ENCODE peak calls at places on chromosomes 5 and 9, in ten cellular contexts. D, M, F, I, K, H, Y, J, B and X are unnamed samples.

GRCh38 chr5:150846651-150847333 is 471 bp downstream of the IRGM start:
- DNase-seq in I (peak; percentile 36), K (peak; percentile 61), J (no peak), H (peak; percentile 93), B (peak; percentile 66), F (peak; percentile 85), M (peak; percentile 82), D (peak; percentile 75), Y (peak; percentile 13), X (no peak)

GRCh38 chr9:129283705-129284606 is 105.9 kb upstream of the IER5L start:
- DNase-seq in M (peak; percentile 2), J (no peak), F (no peak), D (peak; percentile 57), K (no peak), H (no peak), Y (no peak), I (no peak), B (no peak), X (no peak)

GRCh38 chr5:32583582-32584232 is 1.6 kb upstream of the SUB1 start:
- DNase-seq in H (no peak), B (no peak), M (no peak), K (peak; percentile 16), Y (no peak), D (no peak), F (no peak), I (no peak), J (peak; percentile 37), X (no peak)

GRCh38 chr5:36153727-36154126 is 1.8 kb downstream of the SKP2 start:
- DNase-seq in D (no peak), F (no peak), H (no peak), M (no peak), J (no peak), Y (no peak), K (no peak), B (no peak), I (no peak), X (no peak)

GRCh38 chr9:118896356-118897000 is 472.8 kb downstream of the BRINP1 start:
- DNase-seq in M (peak; percentile 2), K (no peak), Y (no peak), I (no peak), F (peak; percentile 54), J (no peak), H (no peak), D (no peak), B (no peak), X (no peak)

GRCh38 chr9:37839491-37840461 is 39.2 kb downstream of the DCAF10 start:
- DNase-seq in D (no peak), M (no peak), J (no peak), B (no peak), F (no peak), K (no peak), H (peak; percentile 12), I (no peak), Y (no peak), X (no peak)

GRCh38 chr5:170854550-170854949 is 7.3 kb upstream of the RANBP17 start:
- DNase-seq in J (no peak), K (no peak), B (no peak), D (no peak), H (no peak), I (no peak), F (no peak), M (no peak), Y (no peak), X (no peak)

GRCh38 chr5:120465281-120465961 is 1.3 kb downstream of the PRR16 start:
- DNase-seq in I (peak; percentile 18), B (no peak), J (no peak), H (peak; percentile 74), F (peak; percentile 70), M (peak; percentile 69), K (no peak), D (peak; percentile 78), Y (no peak), X (peak; percentile 16)

GRCh38 chr9:36154213-36154952 is 14.8 kb upstream of the CCIN start:
- DNase-seq in K (no peak), D (peak; percentile 81), Y (no peak), F (no peak), H (peak; percentile 84), B (no peak), M (no peak), J (no peak), I (no peak), X (no peak)

GRCh38 chr9:122228191-122228905 is 409 bp downstream of the LHX6 start:
- DNase-seq in D (no peak), I (no peak), F (peak; percentile 21), M (peak; percentile 33), J (no peak), Y (no peak), B (no peak), H (no peak), K (no peak), X (no peak)

GRCh38 chr5:130520211-130520610 is 615.9 kb downstream of the CHSY3 start:
- DNase-seq in H (peak; percentile 22), J (no peak), Y (no peak), D (no peak), F (no peak), B (no peak), I (no peak), K (no peak), M (no peak), X (no peak)

GRCh38 chr5:154513669-154514084 is 35.6 kb upstream of the HAND1 start:
- DNase-seq in J (no peak), B (no peak), H (peak; percentile 65), D (no peak), K (no peak), M (peak; percentile 46), Y (no peak), I (no peak), F (no peak), X (no peak)

GRCh38 chr9:99732715-99733114 is 89.0 kb upstream of the NR4A3 start:
- DNase-seq in Y (no peak), I (no peak), D (no peak), H (peak; percentile 35), J (no peak), B (no peak), M (peak; percentile 25), K (no peak), F (no peak), X (no peak)

GRCh38 chr5:138369249-138369648 is 16.8 kb downstream of the KDM3B start:
- DNase-seq in B (no peak), D (no peak), F (no peak), M (no peak), H (no peak), J (no peak), Y (no peak), K (no peak), I (no peak), X (no peak)